ENCODE peak calls at places on chromosome 9, in eight cellular contexts. One of them, this sample, is unnamed.

GRCh38 chr9:131606896-131607567 is 61.7 kb downstream of the PRRT1B start:
- DNase-seq in brain microvascular endothelial cell: no peak
- DNase-seq in heart right ventricle: no peak
- DNase-seq in stomach: no peak
- DNase-seq in AG10803: no peak
- DNase-seq in psoas muscle: no peak
- DNase-seq in astrocyte of the cerebellum: no peak
- DNase-seq in GM23248: no peak
- DNase-seq in this sample: no peak

GRCh38 chr9:122325124-122325523 is 45.7 kb upstream of the PTGS1 start:
- DNase-seq in astrocyte of the cerebellum: no peak
- DNase-seq in stomach: no peak
- DNase-seq in psoas muscle: no peak
- DNase-seq in AG10803: peak; percentile 12
- DNase-seq in brain microvascular endothelial cell: no peak
- DNase-seq in GM23248: peak; percentile 13
- DNase-seq in heart right ventricle: no peak
- DNase-seq in this sample: peak; percentile 31

GRCh38 chr9:22052376-22052945 is 43.4 kb upstream of the CDKN2B start:
- DNase-seq in stomach: no peak
- DNase-seq in psoas muscle: no peak
- DNase-seq in heart right ventricle: no peak
- DNase-seq in astrocyte of the cerebellum: peak; percentile 99
- DNase-seq in AG10803: peak; percentile 82
- DNase-seq in brain microvascular endothelial cell: peak; percentile 99
- DNase-seq in GM23248: peak; percentile 88
- DNase-seq in this sample: peak; percentile 90

GRCh38 chr9:98732091-98732490 is 23.4 kb upstream of the GABBR2 start:
- DNase-seq in GM23248: no peak
- DNase-seq in stomach: no peak
- DNase-seq in AG10803: no peak
- DNase-seq in psoas muscle: no peak
- DNase-seq in heart right ventricle: no peak
- DNase-seq in brain microvascular endothelial cell: no peak
- DNase-seq in astrocyte of the cerebellum: no peak
- DNase-seq in this sample: no peak

GRCh38 chr9:119736478-119737454 is 367.5 kb upstream of the BRINP1 start:
- DNase-seq in astrocyte of the cerebellum: no peak
- DNase-seq in GM23248: no peak
- DNase-seq in AG10803: no peak
- DNase-seq in psoas muscle: no peak
- DNase-seq in heart right ventricle: no peak
- DNase-seq in stomach: no peak
- DNase-seq in brain microvascular endothelial cell: no peak
- DNase-seq in this sample: no peak

GRCh38 chr9:75976549-75976948 is 86.1 kb downstream of the PCSK5 start:
- DNase-seq in psoas muscle: no peak
- DNase-seq in astrocyte of the cerebellum: no peak
- DNase-seq in AG10803: no peak
- DNase-seq in stomach: no peak
- DNase-seq in GM23248: no peak
- DNase-seq in heart right ventricle: no peak
- DNase-seq in brain microvascular endothelial cell: no peak
- DNase-seq in this sample: no peak

GRCh38 chr9:84669293-84670105 is at the start of gene NTRK2:
- DNase-seq in brain microvascular endothelial cell: peak; percentile 9
- DNase-seq in psoas muscle: peak; percentile 34
- DNase-seq in astrocyte of the cerebellum: no peak
- DNase-seq in GM23248: peak; percentile 62
- DNase-seq in stomach: no peak
- DNase-seq in heart right ventricle: peak; percentile 25
- DNase-seq in AG10803: no peak
- DNase-seq in this sample: peak; percentile 11

GRCh38 chr9:97470076-97470475 is 31.4 kb upstream of the TMOD1 start:
- DNase-seq in stomach: no peak
- DNase-seq in AG10803: no peak
- DNase-seq in GM23248: no peak
- DNase-seq in heart right ventricle: no peak
- DNase-seq in psoas muscle: no peak
- DNase-seq in brain microvascular endothelial cell: no peak
- DNase-seq in astrocyte of the cerebellum: no peak
- DNase-seq in this sample: no peak

GRCh38 chr9:106625259-106625789 is 237.6 kb upstream of the ZNF462 start:
- DNase-seq in GM23248: no peak
- DNase-seq in astrocyte of the cerebellum: no peak
- DNase-seq in brain microvascular endothelial cell: no peak
- DNase-seq in psoas muscle: no peak
- DNase-seq in AG10803: no peak
- DNase-seq in heart right ventricle: no peak
- DNase-seq in stomach: no peak
- DNase-seq in this sample: no peak

GRCh38 chr9:13728121-13728520 is 448.6 kb upstream of the MPDZ start:
- DNase-seq in GM23248: no peak
- DNase-seq in astrocyte of the cerebellum: no peak
- DNase-seq in AG10803: no peak
- DNase-seq in stomach: no peak
- DNase-seq in heart right ventricle: no peak
- DNase-seq in psoas muscle: peak; percentile 40
- DNase-seq in brain microvascular endothelial cell: no peak
- DNase-seq in this sample: no peak

GRCh38 chr9:78029601-78030552 is 1.7 kb downstream of the GNAQ start:
- DNase-seq in psoas muscle: peak; percentile 18
- DNase-seq in brain microvascular endothelial cell: no peak
- DNase-seq in stomach: no peak
- DNase-seq in astrocyte of the cerebellum: no peak
- DNase-seq in AG10803: peak; percentile 20
- DNase-seq in GM23248: peak; percentile 48
- DNase-seq in heart right ventricle: no peak
- DNase-seq in this sample: peak; percentile 64

GRCh38 chr9:119365291-119366027 is 3.8 kb downstream of the BRINP1 start:
- DNase-seq in heart right ventricle: no peak
- DNase-seq in brain microvascular endothelial cell: peak; percentile 33
- DNase-seq in astrocyte of the cerebellum: peak; percentile 13
- DNase-seq in AG10803: peak; percentile 18
- DNase-seq in psoas muscle: no peak
- DNase-seq in stomach: no peak
- DNase-seq in GM23248: peak; percentile 74
- DNase-seq in this sample: peak; percentile 16

GRCh38 chr9:38641142-38641541 is 20.7 kb upstream of the ANKRD18A start:
- DNase-seq in astrocyte of the cerebellum: no peak
- DNase-seq in psoas muscle: no peak
- DNase-seq in heart right ventricle: no peak
- DNase-seq in stomach: no peak
- DNase-seq in brain microvascular endothelial cell: no peak
- DNase-seq in GM23248: no peak
- DNase-seq in AG10803: no peak
- DNase-seq in this sample: no peak

GRCh38 chr9:16431666-16432065 is 438.8 kb downstream of the BNC2 start:
- DNase-seq in GM23248: no peak
- DNase-seq in AG10803: no peak
- DNase-seq in psoas muscle: no peak
- DNase-seq in heart right ventricle: no peak
- DNase-seq in astrocyte of the cerebellum: no peak
- DNase-seq in brain microvascular endothelial cell: no peak
- DNase-seq in stomach: no peak
- DNase-seq in this sample: no peak

GRCh38 chr9:127895811-127896210 is 3.6 kb downstream of the ST6GALNAC6 start:
- DNase-seq in heart right ventricle: no peak
- DNase-seq in brain microvascular endothelial cell: no peak
- DNase-seq in psoas muscle: no peak
- DNase-seq in AG10803: no peak
- DNase-seq in GM23248: no peak
- DNase-seq in astrocyte of the cerebellum: no peak
- DNase-seq in stomach: no peak
- DNase-seq in this sample: no peak

GRCh38 chr9:127896395-127897193 is 2.8 kb downstream of the ST6GALNAC6 start:
- DNase-seq in GM23248: no peak
- DNase-seq in stomach: no peak
- DNase-seq in AG10803: no peak
- DNase-seq in heart right ventricle: no peak
- DNase-seq in psoas muscle: no peak
- DNase-seq in astrocyte of the cerebellum: no peak
- DNase-seq in brain microvascular endothelial cell: no peak
- DNase-seq in this sample: no peak

GRCh38 chr9:127898433-127899199 is 787 bp downstream of the ST6GALNAC6 start:
- DNase-seq in psoas muscle: peak; percentile 65
- DNase-seq in astrocyte of the cerebellum: no peak
- DNase-seq in AG10803: peak; percentile 95
- DNase-seq in heart right ventricle: peak; percentile 52
- DNase-seq in stomach: no peak
- DNase-seq in GM23248: peak; percentile 94
- DNase-seq in brain microvascular endothelial cell: peak; percentile 74
- DNase-seq in this sample: peak; percentile 94

GRCh38 chr9:127897194-127897692 is 2.2 kb downstream of the ST6GALNAC6 start:
- DNase-seq in psoas muscle: peak; percentile 87
- DNase-seq in brain microvascular endothelial cell: peak; percentile 65
- DNase-seq in heart right ventricle: peak; percentile 85
- DNase-seq in astrocyte of the cerebellum: no peak
- DNase-seq in AG10803: peak; percentile 72
- DNase-seq in stomach: peak; percentile 80
- DNase-seq in GM23248: peak; percentile 86
- DNase-seq in this sample: peak; percentile 82

GRCh38 chr9:127899200-127899943 is at the start of gene ST6GALNAC6:
- DNase-seq in stomach: peak; percentile 78
- DNase-seq in AG10803: peak; percentile 82
- DNase-seq in brain microvascular endothelial cell: no peak
- DNase-seq in astrocyte of the cerebellum: no peak
- DNase-seq in GM23248: peak; percentile 91
- DNase-seq in psoas muscle: peak; percentile 84
- DNase-seq in heart right ventricle: peak; percentile 82
- DNase-seq in this sample: peak; percentile 62
- H3K4me3 ChIP-seq in stomach: peak within 1 kb of the TSS; percentile 82
- H3K4me3 ChIP-seq in AG10803: peak within 1 kb of the TSS; percentile 92
- H3K4me3 ChIP-seq in brain microvascular endothelial cell: peak within 1 kb of the TSS; percentile 85
- H3K4me3 ChIP-seq in astrocyte of the cerebellum: peak within 1 kb of the TSS; percentile 89
- H3K4me3 ChIP-seq in GM23248: peak within 1 kb of the TSS; percentile 89
- H3K4me3 ChIP-seq in psoas muscle: peak within 1 kb of the TSS; percentile 97
- H3K4me3 ChIP-seq in heart right ventricle: peak within 1 kb of the TSS; percentile 97
- H3K4me3 ChIP-seq in this sample: peak within 1 kb of the TSS; percentile 84

GRCh38 chr9:124044448-124044847 is 32.9 kb downstream of the LHX2 start:
- DNase-seq in GM23248: no peak
- DNase-seq in stomach: no peak
- DNase-seq in heart right ventricle: no peak
- DNase-seq in brain microvascular endothelial cell: no peak
- DNase-seq in AG10803: no peak
- DNase-seq in astrocyte of the cerebellum: no peak
- DNase-seq in psoas muscle: no peak
- DNase-seq in this sample: no peak

GRCh38 chr9:124045830-124046177 is 34.2 kb downstream of the LHX2 start:
- DNase-seq in astrocyte of the cerebellum: no peak
- DNase-seq in heart right ventricle: no peak
- DNase-seq in GM23248: no peak
- DNase-seq in AG10803: no peak
- DNase-seq in psoas muscle: no peak
- DNase-seq in brain microvascular endothelial cell: no peak
- DNase-seq in stomach: no peak
- DNase-seq in this sample: no peak

GRCh38 chr9:124047106-124047716 is 35.6 kb downstream of the LHX2 start:
- DNase-seq in GM23248: no peak
- DNase-seq in stomach: no peak
- DNase-seq in astrocyte of the cerebellum: no peak
- DNase-seq in heart right ventricle: no peak
- DNase-seq in psoas muscle: no peak
- DNase-seq in AG10803: no peak
- DNase-seq in brain microvascular endothelial cell: no peak
- DNase-seq in this sample: no peak

GRCh38 chr9:124045076-124045829 is 33.7 kb downstream of the LHX2 start:
- DNase-seq in psoas muscle: peak; percentile 49
- DNase-seq in brain microvascular endothelial cell: peak; percentile 53
- DNase-seq in stomach: peak; percentile 51
- DNase-seq in astrocyte of the cerebellum: no peak
- DNase-seq in GM23248: peak; percentile 84
- DNase-seq in heart right ventricle: peak; percentile 66
- DNase-seq in AG10803: peak; percentile 21
- DNase-seq in this sample: peak; percentile 40

DNA sequence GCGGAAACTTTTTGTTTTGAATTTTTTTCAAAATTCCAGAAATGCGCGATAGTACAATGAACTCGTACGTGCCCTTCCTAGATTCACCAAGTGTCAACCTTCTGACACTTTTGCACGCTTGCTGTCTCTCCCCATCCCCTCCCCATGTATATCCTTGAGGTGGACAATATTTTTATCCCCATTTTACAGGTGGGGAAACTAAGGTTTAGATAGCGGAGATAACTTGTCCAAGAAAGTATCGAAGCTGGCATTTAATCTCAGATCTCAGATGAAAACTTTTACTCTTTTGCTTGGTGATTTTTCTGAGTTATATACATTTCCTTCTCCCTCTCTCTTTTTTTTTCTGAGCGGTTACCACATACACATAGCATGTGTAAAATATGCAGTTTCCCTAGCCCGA is 34.6 kb downstream of the LHX2 start:
- DNase-seq in astrocyte of the cerebellum: no peak
- DNase-seq in heart right ventricle: no peak
- DNase-seq in AG10803: no peak
- DNase-seq in GM23248: no peak
- DNase-seq in brain microvascular endothelial cell: no peak
- DNase-seq in stomach: no peak
- DNase-seq in psoas muscle: no peak
- DNase-seq in this sample: no peak
- H3K4me3 ChIP-seq in astrocyte of the cerebellum: no peak overlapping the region
- H3K4me3 ChIP-seq in heart right ventricle: no peak overlapping the region
- H3K4me3 ChIP-seq in AG10803: no peak overlapping the region
- H3K4me3 ChIP-seq in GM23248: no peak overlapping the region
- H3K4me3 ChIP-seq in brain microvascular endothelial cell: no peak overlapping the region
- H3K4me3 ChIP-seq in stomach: no peak overlapping the region
- H3K4me3 ChIP-seq in psoas muscle: no peak overlapping the region
- H3K4me3 ChIP-seq in this sample: no peak overlapping the region

GRCh38 chr9:12329623-12329985 is 363.6 kb upstream of the TYRP1 start:
- DNase-seq in AG10803: no peak
- DNase-seq in astrocyte of the cerebellum: no peak
- DNase-seq in stomach: no peak
- DNase-seq in heart right ventricle: no peak
- DNase-seq in GM23248: no peak
- DNase-seq in psoas muscle: no peak
- DNase-seq in brain microvascular endothelial cell: no peak
- DNase-seq in this sample: no peak
- H3K4me3 ChIP-seq in AG10803: no peak overlapping the region
- H3K4me3 ChIP-seq in astrocyte of the cerebellum: no peak overlapping the region
- H3K4me3 ChIP-seq in stomach: no peak overlapping the region
- H3K4me3 ChIP-seq in heart right ventricle: no peak overlapping the region
- H3K4me3 ChIP-seq in GM23248: no peak overlapping the region
- H3K4me3 ChIP-seq in psoas muscle: no peak overlapping the region
- H3K4me3 ChIP-seq in brain microvascular endothelial cell: no peak overlapping the region
- H3K4me3 ChIP-seq in this sample: no peak overlapping the region

DNA sequence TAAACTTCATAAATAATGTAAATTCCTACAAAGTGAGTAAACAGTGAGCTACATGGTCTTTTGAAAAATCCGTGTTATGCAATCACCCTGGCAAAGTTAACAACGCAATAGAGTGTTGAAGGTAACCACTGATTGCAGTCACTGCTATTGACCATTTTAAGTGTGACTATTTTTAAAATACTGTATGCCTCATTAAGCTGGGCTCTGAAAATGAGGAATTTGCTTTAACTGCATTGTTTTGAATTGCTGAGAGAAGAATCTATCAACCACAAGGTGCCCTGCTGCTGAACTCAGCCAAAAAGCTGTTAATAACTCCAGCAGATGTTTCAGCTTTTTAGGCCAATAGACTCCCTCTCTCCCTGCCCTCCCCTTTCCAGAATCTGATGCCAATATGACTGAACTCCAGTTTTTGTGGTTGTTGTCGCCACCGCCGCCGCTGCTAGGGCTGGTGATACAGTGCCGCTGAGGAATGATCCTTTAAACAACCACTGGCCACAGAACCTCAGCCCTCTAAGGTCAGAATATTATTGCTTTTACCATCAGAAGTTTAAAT is 35.3 kb upstream of the SMARCA2 start:
- DNase-seq in astrocyte of the cerebellum: peak; percentile 96
- DNase-seq in psoas muscle: peak; percentile 14
- DNase-seq in stomach: no peak
- DNase-seq in GM23248: peak; percentile 92
- DNase-seq in heart right ventricle: peak; percentile 21
- DNase-seq in AG10803: peak; percentile 99
- DNase-seq in brain microvascular endothelial cell: no peak
- DNase-seq in this sample: peak; percentile 51
- H3K4me3 ChIP-seq in astrocyte of the cerebellum: peak overlapping the region; percentile 5
- H3K4me3 ChIP-seq in psoas muscle: no peak overlapping the region
- H3K4me3 ChIP-seq in stomach: no peak overlapping the region
- H3K4me3 ChIP-seq in GM23248: peak overlapping the region; percentile 46
- H3K4me3 ChIP-seq in heart right ventricle: no peak overlapping the region
- H3K4me3 ChIP-seq in AG10803: peak overlapping the region; percentile 64
- H3K4me3 ChIP-seq in brain microvascular endothelial cell: no peak overlapping the region
- H3K4me3 ChIP-seq in this sample: no peak overlapping the region